ENCODE peak calls at places on chromosomes 12 and 14, in seven cellular contexts. S, T, W, K, M, A and N are unnamed samples.

GRCh38 chr14:24058260-24058950 is 6.6 kb downstream of the CARMIL3 start:
- DNase-seq in S (peak; percentile 60), T (peak; percentile 93), W (peak; percentile 81), K (peak; percentile 19), M (peak; percentile 67), A (no peak), N (peak; percentile 56)

GRCh38 chr14:54901380-54902142 is 1.1 kb downstream of the GCH1 start:
- DNase-seq in S (no peak), T (peak; percentile 39), W (peak; percentile 49), K (no peak), M (peak; percentile 33), A (no peak), N (peak; percentile 23)

GRCh38 chr14:97276573-97276972 is 479.4 kb downstream of the VRK1 start:
- DNase-seq in S (no peak), T (no peak), W (no peak), K (no peak), M (no peak), A (no peak), N (peak; percentile 21)

GRCh38 chr12:18246057-18246456 is 15.3 kb upstream of the PIK3C2G start:
- DNase-seq in S (no peak), T (no peak), W (no peak), K (no peak), M (no peak), A (no peak), N (no peak)

GRCh38 chr14:79598339-79598738 is 613.0 kb downstream of the DIO2 start:
- DNase-seq in S (no peak), T (no peak), W (no peak), K (no peak), M (no peak), A (no peak), N (no peak)

GRCh38 chr12:54628186-54628846 is 6.4 kb downstream of the LACRT start:
- DNase-seq in S (no peak), T (no peak), W (no peak), K (no peak), M (no peak), A (no peak), N (no peak)

GRCh38 chr12:69252033-69252432 is 12.7 kb downstream of the CPSF6 start:
- DNase-seq in S (no peak), T (no peak), W (no peak), K (no peak), M (no peak), A (no peak), N (no peak)

GRCh38 chr12:45304514-45305178 is 88.8 kb downstream of the ANO6 start:
- DNase-seq in S (no peak), T (no peak), W (no peak), K (no peak), M (no peak), A (no peak), N (no peak)

GRCh38 chr12:116661341-116661740 is 76.5 kb downstream of the SPRING1 start:
- DNase-seq in S (no peak), T (no peak), W (no peak), K (no peak), M (no peak), A (no peak), N (no peak)

GRCh38 chr14:31993521-31993941 is 83.6 kb upstream of the ARHGAP5 start:
- DNase-seq in S (no peak), T (no peak), W (no peak), K (no peak), M (no peak), A (no peak), N (no peak)

GRCh38 chr12:112170376-112170775 is 45.0 kb downstream of the TRAFD1 start:
- DNase-seq in S (no peak), T (no peak), W (no peak), K (no peak), M (peak; percentile 46), A (peak; percentile 12), N (no peak)

GRCh38 chr12:60035835-60036234 is 440.0 kb downstream of the SLC16A7 start:
- DNase-seq in S (no peak), T (no peak), W (no peak), K (peak; percentile 24), M (peak; percentile 5), A (no peak), N (no peak)

GRCh38 chr12:117524806-117525205 is 163.4 kb upstream of the NOS1 start:
- DNase-seq in S (no peak), T (no peak), W (no peak), K (no peak), M (no peak), A (no peak), N (no peak)

GRCh38 chr12:18706798-18707197 is 31.0 kb downstream of the PLCZ1 start:
- DNase-seq in S (no peak), T (no peak), W (no peak), K (no peak), M (no peak), A (no peak), N (no peak)

GRCh38 chr12:110640275-110641025 is 26.5 kb downstream of the TCTN1 start:
- DNase-seq in S (peak; percentile 87), T (no peak), W (no peak), K (no peak), M (no peak), A (no peak), N (no peak)

GRCh38 chr12:47812797-47813490 is 6.8 kb downstream of the HDAC7 start:
- DNase-seq in S (peak; percentile 77), T (peak; percentile 91), W (peak; percentile 93), K (peak; percentile 53), M (peak; percentile 89), A (peak; percentile 82), N (peak; percentile 66)

GRCh38 chr12:54411398-54412241 is 7.4 kb downstream of the ITGA5 start:
- DNase-seq in S (peak; percentile 40), T (peak; percentile 93), W (no peak), K (peak; percentile 90), M (peak; percentile 47), A (no peak), N (no peak)

GRCh38 chr12:20220339-20220738 is 148.0 kb upstream of the PDE3A start:
- DNase-seq in S (no peak), T (no peak), W (no peak), K (no peak), M (no peak), A (no peak), N (peak; percentile 43)

GRCh38 chr12:67042697-67043131 is 226.4 kb upstream of the CAND1 start:
- DNase-seq in S (no peak), T (no peak), W (no peak), K (no peak), M (peak; percentile 61), A (no peak), N (peak; percentile 45)

GRCh38 chr14:68564826-68565760 is 227.8 kb downstream of the ZFP36L1 start:
- DNase-seq in S (no peak), T (no peak), W (no peak), K (no peak), M (no peak), A (no peak), N (peak; percentile 100)

GRCh38 chr12:68893741-68894140 is 39.2 kb downstream of the CPM start:
- DNase-seq in S (no peak), T (no peak), W (no peak), K (no peak), M (no peak), A (no peak), N (no peak)

GRCh38 chr14:33347816-33348215 is 409.1 kb downstream of the NPAS3 start:
- DNase-seq in S (no peak), T (no peak), W (no peak), K (no peak), M (no peak), A (no peak), N (no peak)